ENCODE peak calls at places on chromosome 10, in eight cellular contexts. X, A, L, Y, W, M, Z and E are unnamed samples.
A peak's percentile ranks its signal among the peaks of the same experiment; 100 is the strongest.

GRCh38 chr10:73803680-73804286 is 7.6 kb downstream of the NDST2 start:
- DNase-seq in L (no peak), Z (peak; percentile 28), W (no peak), A (no peak), Y (no peak), X (no peak), M (no peak), E (no peak)

GRCh38 chr10:75451927-75452326 is 20.5 kb downstream of the LRMDA start:
- DNase-seq in M (no peak), L (no peak), Z (no peak), W (no peak), A (no peak), Y (no peak), X (no peak), E (no peak)

GRCh38 chr10:33945051-33945450 is 610.6 kb upstream of the NRP1 start:
- DNase-seq in Y (no peak), W (no peak), M (no peak), X (no peak), L (no peak), Z (no peak), A (no peak), E (no peak)

GRCh38 chr10:133168617-133169031 is 8.6 kb downstream of the KNDC1 start:
- DNase-seq in W (no peak), Y (peak; percentile 31), M (peak; percentile 34), A (no peak), L (no peak), X (no peak), Z (peak; percentile 42), E (no peak)

GRCh38 chr10:100888957-100889356 is 23.8 kb upstream of the SLF2 start:
- DNase-seq in W (no peak), M (no peak), Y (no peak), A (peak; percentile 77), L (no peak), Z (no peak), X (no peak), E (no peak)

GRCh38 chr10:66209025-66209424 is 716.8 kb upstream of the LRRTM3 start:
- DNase-seq in L (no peak), Z (no peak), A (no peak), M (no peak), X (no peak), W (no peak), Y (no peak), E (no peak)

GRCh38 chr10:3623746-3624145 is 161.3 kb downstream of the KLF6 start:
- DNase-seq in W (peak; percentile 91), M (no peak), L (no peak), A (no peak), X (peak; percentile 87), Z (no peak), Y (no peak), E (no peak)

GRCh38 chr10:121378402-121378801 is 219.8 kb downstream of the FGFR2 start:
- DNase-seq in Z (no peak), L (no peak), M (no peak), Y (no peak), W (no peak), A (no peak), X (no peak), E (no peak)

GRCh38 chr10:29409241-29410051 is 120.6 kb downstream of the LYZL1 start:
- DNase-seq in L (peak; percentile 90), W (peak; percentile 77), Z (peak; percentile 91), A (peak; percentile 83), X (peak; percentile 61), Y (peak; percentile 74), M (peak; percentile 83), E (peak; percentile 71)

GRCh38 chr10:79404231-79404609 is 41.2 kb downstream of the ZCCHC24 start:
- DNase-seq in W (peak; percentile 98), A (peak; percentile 72), X (peak; percentile 76), Y (peak; percentile 52), Z (peak; percentile 87), M (peak; percentile 62), L (peak; percentile 72), E (no peak)

GRCh38 chr10:123270221-123270620 is 116.0 kb downstream of the BUB3 start:
- DNase-seq in W (peak; percentile 85), X (peak; percentile 25), A (peak; percentile 30), L (no peak), Y (no peak), Z (no peak), M (no peak), E (no peak)

GRCh38 chr10:86652361-86653202 is 1.8 kb upstream of the OPN4 start:
- DNase-seq in Y (peak; percentile 40), M (peak; percentile 22), A (peak; percentile 89), L (peak; percentile 59), Z (peak; percentile 55), W (peak; percentile 31), X (peak; percentile 21), E (no peak)

GRCh38 chr10:80454526-80455460 is 683 bp downstream of the TSPAN14 start:
- DNase-seq in Y (no peak), A (peak; percentile 43), X (no peak), L (peak; percentile 92), W (no peak), Z (peak; percentile 83), M (peak; percentile 89), E (no peak)

GRCh38 chr10:115129752-115130151 is 36.6 kb downstream of the ATRNL1 start:
- DNase-seq in X (peak; percentile 37), A (peak; percentile 48), L (no peak), Z (no peak), W (peak; percentile 54), Y (no peak), M (no peak), E (no peak)

GRCh38 chr10:117188399-117188798 is 8.9 kb upstream of the KCNK18 start:
- DNase-seq in Z (no peak), A (no peak), W (no peak), X (no peak), M (no peak), L (no peak), Y (no peak), E (no peak)

GRCh38 chr10:68110027-68110426 is 739 bp downstream of the MYPN start:
- DNase-seq in Z (no peak), L (no peak), Y (no peak), X (peak; percentile 81), M (no peak), A (peak; percentile 78), W (peak; percentile 12), E (no peak)

GRCh38 chr10:68106656-68107055 is 2.6 kb upstream of the MYPN start:
- DNase-seq in W (peak; percentile 54), X (peak; percentile 95), M (no peak), A (peak; percentile 85), L (no peak), Y (no peak), Z (no peak), E (no peak)

GRCh38 chr10:68111580-68111979 is 2.3 kb downstream of the MYPN start:
- DNase-seq in Y (no peak), M (no peak), X (no peak), W (no peak), L (no peak), Z (no peak), A (no peak), E (no peak)

GRCh38 chr10:68107651-68108449 is 1.4 kb upstream of the MYPN start:
- DNase-seq in A (no peak), X (no peak), Z (no peak), W (no peak), M (no peak), Y (no peak), L (no peak), E (no peak)

GRCh38 chr10:68109312-68109711 is at the start of gene MYPN:
- DNase-seq in W (no peak), Z (no peak), X (no peak), A (peak; percentile 18), L (no peak), Y (no peak), M (no peak), E (no peak)
- H3K27ac ChIP-seq in W (peak within 1 kb of the TSS; percentile 64), Z (peak within 1 kb of the TSS; percentile 78), X (peak within 1 kb of the TSS; percentile 59), A (no peak within 1 kb of the TSS), L (no peak within 1 kb of the TSS), Y (no peak within 1 kb of the TSS), M (no peak within 1 kb of the TSS), E (no peak within 1 kb of the TSS)

DNA sequence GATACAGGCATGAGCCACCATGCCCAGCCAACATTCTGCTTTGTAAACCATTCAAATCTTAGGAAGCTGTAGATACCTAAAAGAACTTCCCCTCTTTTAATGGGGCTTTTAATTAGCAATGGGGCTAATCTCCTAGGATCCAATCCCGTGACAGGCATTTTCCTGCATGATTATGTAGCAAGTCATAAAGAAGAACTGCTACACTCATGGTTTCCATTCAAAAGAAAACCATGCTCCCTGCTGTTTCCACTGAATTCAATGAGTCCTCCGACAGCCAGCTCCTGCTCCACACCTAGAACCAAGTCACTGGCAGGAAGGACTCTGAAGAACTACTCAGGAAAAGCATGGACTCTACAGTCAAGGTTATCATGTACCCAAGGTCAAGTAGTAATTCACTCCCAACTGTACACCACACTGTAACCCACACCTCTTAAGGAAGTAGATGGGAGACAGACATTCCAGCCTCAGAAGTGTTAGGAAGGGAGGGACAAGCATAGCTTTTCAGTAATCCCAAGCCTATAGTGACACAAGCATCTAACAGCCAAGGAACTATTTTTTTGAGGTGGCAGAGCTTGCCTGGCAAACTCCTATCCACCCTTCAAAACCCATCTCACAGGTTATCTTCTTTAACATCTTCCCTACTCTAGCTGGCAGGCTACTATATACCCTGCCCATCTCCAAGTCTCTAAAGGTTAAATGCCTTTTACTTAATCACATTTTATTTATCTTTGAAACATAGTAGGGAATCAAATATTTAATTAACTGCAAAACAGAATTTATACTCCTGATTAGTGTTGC is 47.5 kb downstream of the CTBP2 start:
- DNase-seq in M (no peak), A (no peak), X (no peak), L (no peak), W (no peak), Z (peak; percentile 5), Y (no peak), E (no peak)
- H3K27ac ChIP-seq in M (no peak overlapping the region), A (no peak overlapping the region), X (no peak overlapping the region), L (no peak overlapping the region), W (peak overlapping the region; percentile 84), Z (no peak overlapping the region), Y (no peak overlapping the region), E (no peak overlapping the region)

DNA sequence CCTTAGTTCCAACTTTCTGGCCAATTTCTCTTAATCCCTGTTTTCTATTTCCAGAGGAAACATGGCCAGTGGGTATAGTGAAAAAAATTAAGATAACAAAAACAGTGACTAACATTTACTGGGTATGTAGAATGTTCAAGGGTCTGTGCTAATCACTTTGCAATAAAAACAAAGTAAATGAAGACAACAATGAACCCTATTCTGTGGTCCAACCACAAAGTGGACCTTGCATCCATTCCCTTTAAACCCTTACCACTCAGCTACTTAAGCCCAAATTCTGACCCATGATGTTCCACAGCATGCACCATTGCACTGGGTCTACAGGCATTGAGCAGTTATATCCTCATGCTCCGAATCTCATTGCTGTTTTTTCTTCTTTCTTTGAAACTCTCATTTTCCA is 179.9 kb upstream of the PRKCQ start:
- DNase-seq in A (no peak), L (no peak), Z (no peak), X (no peak), W (no peak), M (no peak), Y (no peak), E (no peak)
- H3K27ac ChIP-seq in A (no peak overlapping the region), L (no peak overlapping the region), Z (no peak overlapping the region), X (no peak overlapping the region), W (no peak overlapping the region), M (no peak overlapping the region), Y (no peak overlapping the region), E (no peak overlapping the region)

DNA sequence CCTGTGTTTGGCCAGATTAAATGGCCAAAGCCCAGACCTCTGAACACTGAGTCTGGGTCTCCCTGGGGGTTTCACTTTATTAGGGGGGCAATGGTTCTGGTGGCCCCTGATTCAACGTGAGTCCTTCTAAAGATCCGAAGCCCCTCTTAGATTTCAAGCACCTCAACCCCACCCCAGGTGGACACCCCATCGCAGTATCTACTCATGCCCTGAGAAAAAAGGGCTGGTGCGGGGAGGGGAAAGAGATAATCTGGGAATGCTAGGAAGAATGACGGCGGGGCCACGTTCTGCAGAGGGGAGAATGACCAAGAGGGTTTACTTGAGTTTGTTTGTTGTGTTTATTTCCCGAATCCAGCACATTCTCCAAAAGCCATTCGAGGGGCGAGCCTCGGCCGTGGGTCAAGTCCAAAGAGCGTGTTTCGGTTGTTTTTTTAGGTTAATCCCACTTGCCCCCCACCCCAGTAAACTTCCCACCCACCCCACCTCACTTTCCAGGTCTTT is 832 bp downstream of the PDLIM1 start:
- DNase-seq in Z (no peak), L (no peak), Y (no peak), M (peak; percentile 48), A (no peak), W (no peak), X (no peak), E (no peak)
- H3K27ac ChIP-seq in Z (peak overlapping the region; percentile 81), L (peak overlapping the region; percentile 93), Y (peak overlapping the region; percentile 96), M (peak overlapping the region; percentile 95), A (no peak overlapping the region), W (no peak overlapping the region), X (peak overlapping the region; percentile 94), E (no peak overlapping the region)